ENCODE peak calls at places on chromosomes 6 and 20, in seven cellular contexts. U is pancreas, B is left lung, N is adipocyte, I is prostate gland, Q is heart right ventricle, W is adrenal gland. H is an unnamed sample. For H3K4me1, the result is how much of the 10 kb centered on the place peaks cover.

GRCh38 chr20:36614781-36615557 is 9.4 kb downstream of the RAB5IF start:
- DNase-seq in B (no peak), N (no peak), U (no peak), Q (no peak), I (no peak), W (peak), H (no peak)

GRCh38 chr6:36131517-36132220 is 1.4 kb downstream of the MAPK13 start:
- DNase-seq in Q (no peak), W (peak), N (peak), U (peak), I (no peak), B (peak), H (no peak)

GRCh38 chr6:166277021-166277420 is 31.2 kb downstream of the PRR18 start:
- DNase-seq in I (no peak), B (no peak), W (peak), Q (no peak), U (no peak), N (peak), H (no peak)

GRCh38 chr20:17985388-17986018 is 16.7 kb downstream of the MGME1 start:
- DNase-seq in N (no peak), Q (no peak), U (no peak), W (no peak), B (no peak), I (no peak), H (no peak)

GRCh38 chr20:50918403-50918802 is 12.8 kb downstream of the ADNP start:
- DNase-seq in W (no peak), I (no peak), U (no peak), B (no peak), Q (no peak), N (peak), H (no peak)

GRCh38 chr20:11807070-11807741 is 110.5 kb upstream of the BTBD3 start:
- DNase-seq in B (no peak), W (peak), I (no peak), Q (no peak), N (peak), U (no peak), H (no peak)

GRCh38 chr20:25084616-25085187 is 2.8 kb upstream of the VSX1 start:
- DNase-seq in Q (no peak), N (peak), B (peak), I (no peak), U (no peak), W (no peak), H (no peak)

GRCh38 chr6:140269766-140270165 is 895.3 kb upstream of the CITED2 start:
- DNase-seq in B (no peak), Q (no peak), U (no peak), I (no peak), N (peak), W (no peak), H (no peak)

GRCh38 chr6:135990855-135991464 is 139.5 kb downstream of the PDE7B start:
- DNase-seq in B (no peak), W (no peak), U (no peak), I (no peak), N (no peak), Q (no peak), H (no peak)

GRCh38 chr20:44089987-44090674 is 96.9 kb downstream of the JPH2 start:
- DNase-seq in Q (no peak), I (no peak), B (no peak), N (peak), W (peak), U (peak), H (no peak)

GRCh38 chr6:160226118-160226541 is 32.5 kb downstream of the SLC22A2 start:
- DNase-seq in Q (no peak), U (no peak), B (no peak), N (no peak), I (no peak), W (no peak), H (no peak)

GRCh38 chr6:144284753-144285547 is at the start of gene UTRN:
- DNase-seq in I (peak), U (peak), B (peak), N (peak), Q (peak), W (peak), H (peak)

GRCh38 chr6:110137924-110138887 is 41.3 kb downstream of the WASF1 start:
- DNase-seq in U (no peak), N (no peak), I (no peak), B (peak), Q (no peak), W (no peak), H (no peak)
- H3K4me1 ChIP-seq in U (under half), N (under half), I (under half), B (under half), Q (under half), W (under half), H (under half)

GRCh38 chr6:161543910-161544309 is 270.0 kb upstream of the AGPAT4 start:
- DNase-seq in U (no peak), I (no peak), W (no peak), B (no peak), N (no peak), Q (no peak), H (no peak)

GRCh38 chr6:161542581-161542980 is 268.7 kb upstream of the AGPAT4 start:
- DNase-seq in N (no peak), Q (no peak), B (no peak), I (no peak), U (no peak), W (no peak), H (no peak)

GRCh38 chr6:161546632-161547031 is 272.8 kb upstream of the AGPAT4 start:
- DNase-seq in Q (no peak), U (no peak), I (no peak), W (no peak), B (no peak), N (no peak), H (no peak)

GRCh38 chr6:161545741-161546140 is 271.9 kb upstream of the AGPAT4 start:
- DNase-seq in W (no peak), U (no peak), B (no peak), Q (no peak), I (no peak), N (no peak), H (no peak)

DNA sequence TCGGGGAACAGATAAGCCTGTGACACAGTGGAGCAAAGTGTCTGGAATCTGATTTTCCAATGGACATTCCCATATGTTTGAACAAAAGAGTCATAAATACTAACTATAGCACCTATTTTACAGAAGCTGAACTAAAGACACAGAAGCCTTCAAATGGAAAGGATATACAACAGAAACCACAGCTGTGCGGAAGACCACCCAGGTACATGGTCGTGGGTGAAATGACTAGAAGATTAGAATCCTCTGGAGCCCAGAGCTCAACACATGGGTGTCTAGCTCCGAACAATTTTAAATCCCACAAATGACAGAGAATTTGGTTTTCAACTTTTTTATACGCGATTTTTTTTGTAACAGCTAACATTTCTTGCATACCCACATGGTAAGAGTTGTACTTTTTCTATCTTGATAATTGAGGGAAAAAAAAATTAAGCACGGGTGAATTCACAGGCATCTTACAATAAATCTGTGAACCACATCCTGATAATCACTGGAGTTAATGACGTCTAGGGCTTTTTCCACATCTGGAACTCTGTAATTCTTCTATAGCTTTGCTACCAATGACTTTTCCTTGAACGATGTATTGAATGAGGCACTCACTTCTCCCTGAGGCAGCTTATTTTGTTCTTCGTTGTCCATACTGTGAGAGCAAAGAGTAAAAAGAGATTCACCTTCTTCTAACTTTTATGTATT is 271.1 kb upstream of the AGPAT4 start:
- DNase-seq in I (no peak), N (no peak), Q (no peak), U (no peak), B (no peak), W (no peak), H (no peak)
- H3K4me1 ChIP-seq in I (under half), N (under half), Q (under half), U (under half), B (under half), W (under half), H (under half)

GRCh38 chr6:45300776-45301175 is 27.4 kb upstream of the RUNX2 start:
- DNase-seq in Q (no peak), I (no peak), N (no peak), B (no peak), W (no peak), U (no peak), H (no peak)

GRCh38 chr6:45301348-45302142 is 26.6 kb upstream of the RUNX2 start:
- DNase-seq in Q (no peak), W (no peak), U (no peak), I (no peak), B (no peak), N (no peak), H (no peak)

GRCh38 chr6:45310118-45310788 is 17.9 kb upstream of the RUNX2 start:
- DNase-seq in W (no peak), N (no peak), Q (no peak), B (peak), U (no peak), I (no peak), H (no peak)

GRCh38 chr6:45302832-45303231 is 25.3 kb upstream of the RUNX2 start:
- DNase-seq in U (no peak), N (no peak), I (no peak), Q (no peak), B (no peak), W (no peak), H (no peak)

GRCh38 chr6:45305546-45305945 is 22.6 kb upstream of the RUNX2 start:
- DNase-seq in U (no peak), N (no peak), W (no peak), Q (no peak), B (no peak), I (no peak), H (no peak)
- H3K4me1 ChIP-seq in U (under half), N (under half), W (under half), Q (under half), B (under half), I (under half), H (under half)

GRCh38 chr6:142848156-142848555 is 96.8 kb downstream of the HIVEP2 start:
- DNase-seq in W (no peak), B (no peak), I (no peak), U (no peak), Q (no peak), N (no peak), H (no peak)
- H3K4me1 ChIP-seq in W (under half), B (under half), I (under half), U (under half), Q (half or more), N (half or more), H (under half)

DNA sequence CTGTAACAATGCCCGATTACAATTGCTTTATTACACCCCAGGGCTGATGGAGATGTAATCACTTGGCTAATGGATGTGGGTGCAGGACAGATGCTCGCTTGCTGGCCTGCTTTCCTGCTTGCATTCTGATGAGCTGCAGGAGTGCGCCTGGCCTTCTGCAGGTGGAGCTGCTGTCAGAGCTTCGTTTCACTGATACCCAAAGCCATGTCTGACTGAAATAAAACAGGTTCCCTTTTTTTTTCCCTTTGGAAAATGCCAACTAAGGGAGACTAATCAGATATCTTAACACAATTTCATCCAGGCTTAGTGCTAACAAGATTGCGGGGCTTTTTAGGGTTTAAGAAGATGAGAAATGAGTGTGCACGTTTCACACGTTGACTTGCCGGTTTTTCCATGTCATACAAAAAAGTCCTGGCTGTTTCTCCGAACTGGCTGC is 60.7 kb downstream of the VAPB start:
- DNase-seq in W (no peak), Q (no peak), U (no peak), I (no peak), N (no peak), B (no peak), H (no peak)
- H3K4me1 ChIP-seq in W (under half), Q (under half), U (under half), I (under half), N (under half), B (under half), H (under half)

GRCh38 chr6:30614044-30614842 is 2.8 kb downstream of the PPP1R10 start:
- DNase-seq in W (no peak), I (no peak), Q (no peak), N (peak), B (no peak), U (no peak), H (no peak)
- H3K4me1 ChIP-seq in W (under half), I (under half), Q (half or more), N (under half), B (under half), U (under half), H (half or more)

DNA sequence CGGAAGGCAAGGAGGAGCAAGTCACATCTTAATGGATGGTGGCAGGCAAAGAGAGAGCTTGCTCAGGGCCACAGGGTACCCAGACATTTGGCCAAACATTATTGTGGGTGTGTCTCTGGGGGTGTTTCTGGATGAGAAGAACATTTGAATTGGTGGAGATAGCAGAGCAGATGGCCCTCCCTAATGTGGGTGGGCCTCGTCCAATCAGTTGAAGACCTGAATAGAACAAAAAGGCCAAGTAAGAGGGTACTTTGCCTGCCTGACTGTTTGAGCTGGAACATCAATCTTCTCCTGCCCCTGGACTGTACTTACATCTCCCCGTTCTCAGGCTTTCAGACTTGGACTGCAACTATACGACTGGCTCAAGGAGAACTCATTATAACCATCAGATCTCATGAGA is 55.8 kb upstream of the SMIM28 start:
- DNase-seq in I (no peak), N (no peak), W (no peak), B (no peak), Q (no peak), U (no peak), H (no peak)
- H3K4me1 ChIP-seq in I (under half), N (under half), W (under half), B (under half), Q (under half), U (under half), H (under half)

GRCh38 chr20:31706607-31707257 is 15.9 kb downstream of the BCL2L1 start:
- DNase-seq in I (no peak), W (no peak), Q (no peak), N (no peak), U (no peak), B (no peak), H (peak)
- H3K4me1 ChIP-seq in I (under half), W (under half), Q (half or more), N (half or more), U (half or more), B (half or more), H (half or more)